ENCODE peak calls at places on chromosomes 1 and 21, in eight cellular contexts. C, Y, Z, L, H, V, S and G are unnamed samples.
A peak's percentile ranks its signal among the peaks of the same experiment; 100 is the strongest.

GRCh38 chr1:30877205-30877912 is 31.2 kb downstream of the SDC3 start:
- DNase-seq in C (peak; percentile 72), Y (peak; percentile 77), Z (peak; percentile 77), L (peak; percentile 37), H (no peak), V (no peak), S (peak; percentile 87), G (no peak)

GRCh38 chr1:180936110-180937011 is 23.7 kb downstream of the KIAA1614 start:
- DNase-seq in C (no peak), Y (no peak), Z (no peak), L (no peak), H (no peak), V (no peak), S (no peak), G (no peak)

GRCh38 chr1:10573446-10573845 is 98.7 kb downstream of the PEX14 start:
- DNase-seq in C (no peak), Y (no peak), Z (no peak), L (no peak), H (no peak), V (no peak), S (peak; percentile 42), G (no peak)

GRCh38 chr21:32597205-32597604 is 11.9 kb upstream of the TCP10L start:
- DNase-seq in C (no peak), Y (no peak), Z (no peak), L (no peak), H (no peak), V (peak; percentile 93), S (peak; percentile 95), G (no peak)

GRCh38 chr1:94971491-94971924 is 44.6 kb upstream of the CNN3 start:
- DNase-seq in C (no peak), Y (no peak), Z (no peak), L (no peak), H (no peak), V (no peak), S (peak; percentile 85), G (no peak)

GRCh38 chr21:16180613-16181012 is 450.8 kb downstream of the USP25 start:
- DNase-seq in C (no peak), Y (no peak), Z (no peak), L (no peak), H (no peak), V (peak; percentile 5), S (no peak), G (no peak)

GRCh38 chr1:107139833-107140702 is 771 bp upstream of the NTNG1 start:
- DNase-seq in C (no peak), Y (no peak), Z (no peak), L (no peak), H (peak; percentile 57), V (no peak), S (peak; percentile 36), G (peak; percentile 15)

GRCh38 chr1:179881642-179882252 is 338 bp upstream of the TOR1AIP1 start:
- DNase-seq in C (peak; percentile 86), Y (peak; percentile 87), Z (peak; percentile 93), L (peak; percentile 80), H (peak; percentile 94), V (peak; percentile 70), S (peak; percentile 92), G (peak; percentile 92)

GRCh38 chr1:9280015-9280860 is 12.5 kb upstream of the SPSB1 start:
- DNase-seq in C (no peak), Y (peak; percentile 76), Z (peak; percentile 63), L (peak; percentile 55), H (peak; percentile 83), V (peak; percentile 35), S (peak; percentile 93), G (no peak)

DNA sequence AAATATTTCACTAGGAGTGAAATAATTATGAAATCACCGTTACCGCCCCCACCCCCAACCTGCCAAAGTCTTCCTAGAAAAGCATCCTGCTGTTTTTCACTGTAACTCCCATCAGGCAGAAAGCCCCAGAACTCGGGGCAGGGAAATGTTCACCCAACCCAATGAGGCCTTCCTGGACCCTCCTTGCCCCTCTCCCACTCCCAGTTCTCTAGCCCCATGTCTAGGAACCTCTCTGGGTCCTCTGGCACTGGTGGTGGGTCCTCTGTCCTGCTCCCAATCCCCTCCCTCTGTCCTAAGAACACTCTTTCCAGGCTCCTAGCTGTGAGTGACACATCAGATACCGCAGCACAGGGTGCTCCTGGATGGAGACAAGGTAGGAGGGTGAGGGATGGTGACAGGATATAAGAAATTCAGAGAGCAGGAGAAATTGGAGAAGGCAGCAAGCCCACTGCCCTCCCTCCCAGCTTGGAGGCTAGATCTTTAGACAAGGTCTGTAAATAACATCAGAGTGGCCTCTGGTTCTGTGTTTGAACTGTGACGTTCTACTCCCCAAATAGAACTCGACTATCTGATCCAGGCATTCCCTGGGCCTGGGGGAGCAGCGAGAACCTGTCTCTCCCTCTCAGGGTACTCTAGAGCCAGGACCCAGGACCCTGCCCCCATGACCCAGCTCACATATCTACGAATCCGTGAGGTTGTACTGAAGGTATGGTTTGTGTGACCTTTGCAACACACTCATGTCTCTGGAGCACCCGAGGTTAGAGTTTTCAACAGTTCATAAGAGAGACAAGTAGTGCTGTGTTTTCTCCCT is 23.3 kb upstream of the BTG2 start:
- DNase-seq in C (no peak), Y (no peak), Z (peak; percentile 33), L (no peak), H (no peak), V (peak; percentile 29), S (no peak), G (peak; percentile 67)
- TF ChIP-seq POLR2A in C (no peak), Y (no peak), Z (no peak), L (no peak), H (no peak), V (no peak), S (no peak), G (no peak)

DNA sequence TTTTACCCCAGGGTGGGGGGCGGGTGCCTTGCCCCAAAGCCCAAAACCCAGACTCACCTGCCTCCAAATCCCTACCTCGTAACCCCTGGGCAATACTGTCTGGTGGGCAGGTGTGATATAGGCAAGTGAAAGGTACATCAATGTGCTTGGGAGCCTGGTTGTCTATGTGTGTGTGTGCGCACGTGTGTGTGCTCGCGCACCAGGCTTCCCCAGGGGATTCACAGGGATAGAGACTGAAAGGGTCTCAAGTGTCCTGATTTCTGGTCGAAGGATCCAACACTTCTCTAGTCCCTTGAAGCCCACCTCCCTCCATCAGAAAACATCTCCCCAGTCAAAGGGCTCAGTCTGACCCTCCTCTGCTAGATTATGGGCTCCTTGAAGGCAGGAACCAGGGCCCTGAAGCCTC is 28.9 kb upstream of the EPB41 start:
- DNase-seq in C (no peak), Y (no peak), Z (no peak), L (no peak), H (no peak), V (no peak), S (no peak), G (no peak)
- H3K4me1 ChIP-seq in C (no peaks in the 10 kb centered on the region), Y (peaks cover 17% of the 10 kb centered on the region), Z (no peaks in the 10 kb centered on the region), L (peaks cover 38% of the 10 kb centered on the region), H (peaks cover 31% of the 10 kb centered on the region), V (peaks cover 46% of the 10 kb centered on the region), S (peaks cover 11% of the 10 kb centered on the region), G (peaks cover 52% of the 10 kb centered on the region)

DNA sequence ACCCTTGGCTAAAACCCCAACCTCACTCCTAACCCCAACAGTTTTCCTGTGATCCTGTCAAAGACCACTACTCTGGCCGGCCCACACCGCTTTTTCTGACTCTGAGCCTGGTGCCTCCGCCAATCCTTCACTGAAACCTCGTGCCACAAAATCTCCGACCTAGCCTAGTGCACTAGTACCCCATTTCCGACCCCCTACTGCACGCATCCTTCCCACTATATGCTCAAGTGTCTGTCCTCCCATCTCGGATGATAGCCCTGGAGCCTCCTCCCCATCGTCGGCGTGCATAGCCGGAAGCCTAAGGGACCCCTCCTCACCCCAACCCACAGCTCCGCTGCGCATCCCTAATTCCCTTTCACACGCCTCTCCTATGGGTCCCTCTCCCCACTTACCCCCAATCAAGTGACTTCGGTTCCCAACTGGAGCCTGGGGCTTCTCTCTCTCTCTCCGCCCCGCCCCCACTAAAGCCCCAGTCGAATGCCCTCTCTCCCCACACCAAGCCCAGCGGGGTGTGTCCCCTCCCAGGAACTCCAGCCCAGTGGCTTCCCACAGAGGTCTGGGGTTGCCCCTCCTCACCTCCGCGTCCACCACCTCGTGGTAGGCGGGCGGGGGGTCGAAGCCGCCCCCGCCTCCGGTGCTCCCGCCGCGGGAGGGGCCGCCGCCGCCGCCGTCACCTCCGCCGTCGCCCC is 806 bp downstream of the USP24 start:
- DNase-seq in C (peak; percentile 23), Y (peak; percentile 82), Z (peak; percentile 37), L (peak; percentile 39), H (peak; percentile 73), V (peak; percentile 31), S (no peak), G (peak; percentile 53)
- TF ChIP-seq POLR2A in C (no peak), Y (no peak), Z (no peak), L (no peak), H (no peak), V (no peak), S (no peak), G (no peak)

DNA sequence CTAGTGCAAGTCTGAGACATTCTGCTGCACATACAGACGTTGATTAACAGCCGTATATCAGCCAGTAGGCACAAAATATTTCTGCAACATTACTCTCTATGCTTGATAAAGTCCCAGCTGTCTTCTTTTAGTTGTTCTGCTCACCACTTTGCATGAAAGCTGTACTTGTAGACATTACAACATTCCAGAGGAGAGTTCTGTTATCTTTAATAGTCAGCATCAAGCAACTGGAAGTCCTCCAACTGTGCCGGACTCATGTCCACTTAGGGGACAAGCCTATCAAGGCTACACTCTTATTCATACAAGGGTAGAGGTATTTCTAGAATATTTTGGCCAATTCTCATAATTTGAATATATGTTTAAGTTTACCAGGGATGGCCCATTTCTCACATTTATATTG is 50.0 kb downstream of the CACHD1 start:
- DNase-seq in C (no peak), Y (no peak), Z (no peak), L (peak; percentile 43), H (no peak), V (no peak), S (peak; percentile 56), G (peak; percentile 31)
- H3K4me1 ChIP-seq in C (no peaks in the 10 kb centered on the region), Y (no peaks in the 10 kb centered on the region), Z (no peaks in the 10 kb centered on the region), L (peaks cover 20% of the 10 kb centered on the region), H (peaks cover 59% of the 10 kb centered on the region), V (no peaks in the 10 kb centered on the region), S (peaks cover 11% of the 10 kb centered on the region), G (peaks cover 53% of the 10 kb centered on the region)